ENCODE peak calls at places on chromosomes 2 and 18, in four cellular contexts. J is IMR-90, R is fibroblast of lung, D is ovary. N is an unnamed sample. For H3K4me1, the result is how much of the 10 kb centered on the place peaks cover.

GRCh38 chr2:86430368-86430767 is 10.8 kb upstream of the KDM3A start:
- DNase-seq in J (no peak), R (no peak), D (no peak), N (no peak)

GRCh38 chr2:40754912-40755311 is 303.0 kb upstream of the SLC8A1 start:
- DNase-seq in J (no peak), R (no peak), D (no peak), N (no peak)

GRCh38 chr2:36168136-36168535 is 187.4 kb upstream of the CRIM1 start:
- DNase-seq in R (no peak), J (no peak), D (no peak), N (no peak)

GRCh38 chr18:79609021-79609461 is 70.6 kb upstream of the CTDP1 start:
- DNase-seq in R (no peak), D (no peak), J (no peak), N (peak)

GRCh38 chr2:3483227-3483985 is 35.9 kb downstream of the ADI1 start:
- DNase-seq in J (peak), R (peak), D (peak), N (no peak)

GRCh38 chr2:62774555-62775366 is 69.2 kb downstream of the EHBP1 start:
- DNase-seq in D (peak), R (peak), J (peak), N (no peak)

GRCh38 chr2:134458950-134459349 is 205.1 kb downstream of the MGAT5 start:
- DNase-seq in R (no peak), J (no peak), D (no peak), N (no peak)

GRCh38 chr2:239343946-239344856 is 56.6 kb downstream of the HDAC4 start:
- DNase-seq in R (no peak), D (no peak), J (no peak), N (no peak)

GRCh38 chr2:208142925-208143799 is 2.8 kb downstream of the CRYGB start:
- DNase-seq in J (no peak), D (no peak), R (no peak), N (no peak)

GRCh38 chr2:36607947-36608346 is 10.0 kb upstream of the FEZ2 start:
- DNase-seq in J (no peak), D (no peak), R (no peak), N (no peak)

GRCh38 chr2:27133195-27133875 is 1.1 kb downstream of the PREB start:
- DNase-seq in R (no peak), D (no peak), J (no peak), N (no peak)

GRCh38 chr18:7982216-7982615 is 415.1 kb downstream of the PTPRM start:
- DNase-seq in D (no peak), R (no peak), J (peak), N (no peak)

GRCh38 chr18:37537868-37538525 is 27.6 kb downstream of the CELF4 start:
- DNase-seq in D (peak), J (peak), R (peak), N (no peak)

GRCh38 chr2:105784577-105784976 is 39.9 kb downstream of the NCK2 start:
- DNase-seq in R (no peak), J (no peak), D (no peak), N (no peak)

GRCh38 chr2:17536416-17536815 is 4.1 kb upstream of the VSNL1 start:
- DNase-seq in D (no peak), J (no peak), R (no peak), N (no peak)

GRCh38 chr2:6580982-6581381 is 284.7 kb downstream of the CMPK2 start:
- DNase-seq in J (peak), R (peak), D (no peak), N (no peak)

GRCh38 chr2:36399050-36399449 is 43.5 kb downstream of the CRIM1 start:
- DNase-seq in R (no peak), D (no peak), J (no peak), N (no peak)

GRCh38 chr2:240500561-240501423 is 57.0 kb downstream of the ANKMY1 start:
- DNase-seq in J (no peak), R (no peak), D (no peak), N (no peak)

GRCh38 chr2:149145314-149146295 is 107.1 kb downstream of the LYPD6B start:
- DNase-seq in R (no peak), D (no peak), J (no peak), N (no peak)

GRCh38 chr2:64225491-64225890 is 81.3 kb upstream of the PELI1 start:
- DNase-seq in J (no peak), R (no peak), D (no peak), N (no peak)

GRCh38 chr2:193584522-193584938 is 1389.8 kb upstream of the TMEFF2 start:
- DNase-seq in J (peak), D (no peak), R (no peak), N (no peak)

GRCh38 chr18:9926977-9927376 is 13.2 kb downstream of the VAPA start:
- DNase-seq in D (no peak), R (no peak), J (no peak), N (no peak)

GRCh38 chr2:38057651-38058410 is 18.1 kb downstream of the CYP1B1 start:
- DNase-seq in D (no peak), J (no peak), R (no peak), N (no peak)

GRCh38 chr2:174059178-174059874 is 94.2 kb upstream of the SP3 start:
- DNase-seq in D (no peak), R (peak), J (peak), N (no peak)
- H3K27ac ChIP-seq in D (no peak), R (peak), J (peak), N (peak)

DNA sequence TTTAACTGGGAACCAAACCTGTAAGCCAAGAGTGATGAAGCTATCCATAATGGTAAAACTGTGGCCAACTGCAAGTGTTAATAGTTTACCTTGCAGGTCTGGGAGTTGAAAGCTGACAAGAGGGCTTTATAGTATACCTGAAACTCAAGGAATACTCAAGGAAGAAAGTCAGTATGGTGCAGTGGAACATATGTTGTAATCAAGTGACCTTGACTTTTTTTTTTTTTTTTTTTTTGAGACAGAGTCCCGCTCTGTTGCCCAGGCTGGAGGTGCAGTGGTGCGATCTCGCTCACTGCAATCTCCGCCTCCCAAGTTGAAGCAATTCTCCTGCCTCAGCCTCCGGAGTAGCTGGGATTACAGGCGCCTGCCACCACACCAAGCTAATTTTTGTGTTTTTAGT is 27.6 kb downstream of the VIL1 start:
- DNase-seq in J (no peak), R (no peak), D (no peak), N (no peak)
- H3K4me1 ChIP-seq in J (under half), R (under half), D (under half), N (under half)

DNA sequence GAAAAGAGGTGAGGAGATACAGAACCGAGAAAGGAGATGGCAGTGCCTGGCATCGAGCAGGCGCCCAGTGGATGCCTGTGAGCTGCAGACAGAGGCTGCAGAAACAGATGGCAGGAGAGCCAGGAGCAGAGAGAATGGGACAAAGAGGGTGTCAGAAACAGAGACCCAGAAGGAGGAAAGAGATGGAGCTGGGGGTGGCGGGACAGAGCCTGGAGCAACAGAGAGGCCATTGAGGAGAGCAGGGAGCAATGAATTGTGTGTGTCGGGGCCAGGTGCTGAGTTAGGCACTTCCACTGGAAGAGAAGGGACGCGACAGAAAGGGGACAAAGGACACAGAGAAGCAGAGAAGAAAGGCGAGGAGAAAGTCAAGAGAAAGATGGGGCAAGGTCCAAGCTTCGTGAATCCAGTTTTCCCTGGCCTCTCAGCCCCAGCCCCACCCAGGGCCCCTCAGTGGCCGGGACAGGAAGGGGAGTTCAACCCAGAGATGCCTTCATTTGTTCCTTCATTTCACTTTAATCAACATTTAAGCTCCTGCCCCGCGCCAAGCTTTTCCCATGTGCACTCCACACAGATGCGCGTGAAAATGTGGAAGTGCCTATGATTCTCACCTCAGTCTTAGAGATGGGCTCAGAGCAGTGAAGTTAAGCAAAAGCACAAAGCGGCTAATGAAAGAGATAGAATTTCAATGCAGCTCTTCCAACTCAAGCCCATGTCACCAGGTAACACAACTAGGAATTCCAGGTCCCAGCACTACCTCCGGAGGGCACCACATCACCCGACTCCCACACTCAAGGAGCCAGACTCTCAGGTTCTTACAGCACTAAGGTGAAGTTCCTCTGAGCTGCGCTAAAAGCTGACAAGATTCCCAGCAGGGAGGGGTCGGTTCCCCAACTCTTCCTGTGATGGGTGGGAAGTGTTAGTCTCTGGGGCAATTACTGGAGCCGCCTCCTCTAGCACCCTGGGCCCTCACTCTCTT is 55.2 kb downstream of the TNS1 start:
- DNase-seq in R (no peak), J (no peak), D (peak), N (peak)
- TF ChIP-seq CTCF in R (no peak), J (no peak), D (no peak), N (no peak)

GRCh38 chr2:143942486-143942885 is 577.4 kb downstream of the ZEB2 start:
- DNase-seq in R (no peak), J (no peak), D (no peak), N (no peak)

GRCh38 chr2:143937563-143938346 is 582.2 kb downstream of the ZEB2 start:
- DNase-seq in R (peak), D (peak), J (no peak), N (no peak)

GRCh38 chr2:143940720-143941119 is 579.2 kb downstream of the ZEB2 start:
- DNase-seq in R (no peak), D (no peak), J (no peak), N (no peak)

GRCh38 chr2:143936758-143937562 is 583.0 kb downstream of the ZEB2 start:
- DNase-seq in R (peak), D (peak), J (peak), N (peak)

GRCh38 chr2:143939976-143940375 is 579.9 kb downstream of the ZEB2 start:
- DNase-seq in J (peak), D (peak), R (peak), N (no peak)
- H3K27ac ChIP-seq in J (no peak), D (peak), R (no peak), N (no peak)

GRCh38 chr2:47230418-47230817 is 75.3 kb upstream of the STPG4 start:
- DNase-seq in R (peak), J (peak), D (peak), N (no peak)
- H3K4me1 ChIP-seq in R (under half), J (under half), D (under half), N (under half)

DNA sequence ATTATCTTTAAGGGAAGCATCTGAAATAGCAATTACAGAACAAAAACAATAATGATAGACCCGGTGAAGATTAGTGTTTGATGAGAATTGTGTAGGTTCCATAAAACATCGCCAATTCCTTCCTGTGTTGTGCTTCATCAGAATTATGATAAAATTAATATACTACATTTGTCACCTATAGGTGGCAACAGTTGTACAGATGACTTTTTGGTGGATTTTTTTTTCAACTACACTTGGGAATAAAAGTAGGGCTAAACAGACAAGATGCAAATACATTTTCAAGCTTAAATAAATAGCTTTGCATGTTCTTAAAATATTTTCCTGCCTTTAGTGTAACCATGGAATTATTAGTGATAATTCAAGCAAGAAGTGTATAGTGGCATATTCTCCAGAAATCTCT is 7.0 kb upstream of the LYPD1 start:
- DNase-seq in R (peak), J (no peak), D (no peak), N (no peak)
- TF ChIP-seq CTCF in R (no peak), J (peak), D (no peak), N (peak)

DNA sequence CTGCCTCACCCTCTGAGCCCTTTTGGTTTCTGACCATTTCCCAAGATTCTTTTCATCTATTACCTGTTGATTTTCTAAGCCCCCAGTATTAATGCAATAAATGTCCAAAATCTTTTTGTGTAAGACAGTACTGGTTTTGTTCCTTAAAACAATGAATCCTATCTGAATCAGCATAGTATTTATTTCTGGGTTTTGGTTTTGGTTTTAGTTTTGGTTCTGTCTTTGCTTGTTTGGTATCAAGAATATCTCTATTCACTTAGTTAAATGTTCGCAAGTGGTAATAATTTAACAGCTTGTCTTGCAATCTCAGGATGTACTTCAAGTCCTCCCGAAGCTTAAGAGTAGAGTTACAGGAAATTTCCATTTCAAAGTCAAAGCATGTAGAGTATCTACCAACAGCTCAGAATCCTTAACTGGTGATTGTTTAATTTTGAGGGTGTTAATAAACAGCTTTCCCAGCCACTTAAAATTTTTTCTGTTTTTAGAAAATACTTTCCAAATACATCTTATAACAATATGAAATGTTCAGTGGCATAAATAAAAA is 67.7 kb upstream of the NEDD4L start:
- DNase-seq in R (no peak), J (no peak), D (no peak), N (no peak)
- H3K27ac ChIP-seq in R (no peak), J (no peak), D (no peak), N (no peak)

DNA sequence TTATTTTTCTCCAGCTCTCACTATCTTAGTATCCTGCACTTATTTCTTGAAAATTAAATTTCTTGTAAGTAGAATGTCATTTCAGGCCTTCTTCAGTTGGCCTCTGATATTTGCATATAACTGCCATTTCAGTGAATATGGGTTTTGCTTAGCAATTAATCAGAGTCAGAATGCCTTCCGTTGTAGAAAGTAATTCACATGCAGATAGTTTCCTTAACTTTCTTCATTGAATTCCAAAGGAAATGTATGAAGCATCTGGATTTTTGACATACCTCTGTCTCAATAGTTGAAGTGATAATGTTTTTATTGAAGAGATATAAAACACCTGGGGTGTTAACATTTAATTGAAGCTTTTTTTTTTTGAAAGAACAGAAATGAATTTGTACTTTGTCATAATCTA is 914.1 kb upstream of the NXPH2 start:
- DNase-seq in J (no peak), R (no peak), D (no peak), N (no peak)
- H3K4me1 ChIP-seq in J (under half), R (under half), D (under half), N (under half)

GRCh38 chr2:45439788-45440773 is 171.0 kb downstream of the SRBD1 start:
- DNase-seq in R (peak), D (no peak), J (peak), N (no peak)
- TF ChIP-seq CTCF in R (peak), D (no peak), J (peak), N (peak)